ENCODE peak calls at places on chromosomes 11 and 22, in five cellular contexts. I, C, G, L and W are unnamed samples.

GRCh38 chr11:58334708-58335107 is 24.2 kb downstream of the OR5B17 start:
- DNase-seq in I (peak; percentile 89), C (peak; percentile 83), G (peak; percentile 66), L (no peak), W (no peak)

GRCh38 chr22:47598864-47599263 is 836.4 kb downstream of the TBC1D22A start:
- DNase-seq in I (no peak), C (no peak), G (no peak), L (no peak), W (no peak)

GRCh38 chr22:35044607-35045390 is 21.2 kb upstream of the ISX start:
- DNase-seq in I (no peak), C (peak; percentile 15), G (no peak), L (no peak), W (no peak)

GRCh38 chr11:6992457-6993431 is 27.4 kb downstream of the ZNF214 start:
- DNase-seq in I (peak; percentile 95), C (peak; percentile 70), G (peak; percentile 25), L (no peak), W (no peak)

GRCh38 chr11:37788141-37788877 is 1190.3 kb upstream of the RAG2 start:
- DNase-seq in I (peak; percentile 56), C (peak; percentile 96), G (no peak), L (no peak), W (no peak)

GRCh38 chr11:2799881-2800654 is 85.5 kb downstream of the CDKN1C start:
- DNase-seq in I (no peak), C (no peak), G (no peak), L (peak; percentile 10), W (no peak)

GRCh38 chr22:43941449-43941848 is 13.8 kb upstream of the SAMM50 start:
- DNase-seq in I (no peak), C (no peak), G (no peak), L (no peak), W (no peak)

GRCh38 chr22:49483946-49484345 is 343.7 kb downstream of the BRD1 start:
- DNase-seq in I (no peak), C (no peak), G (no peak), L (no peak), W (no peak)

GRCh38 chr22:39674536-39674935 is 104.0 kb downstream of the CACNA1I start:
- DNase-seq in I (no peak), C (peak; percentile 23), G (no peak), L (no peak), W (no peak)

GRCh38 chr22:46352276-46352675 is 16.8 kb downstream of the TRMU start:
- DNase-seq in I (no peak), C (no peak), G (no peak), L (no peak), W (no peak)

GRCh38 chr22:46661221-46661851 is 41.1 kb downstream of the GRAMD4 start:
- DNase-seq in I (peak; percentile 79), C (peak; percentile 89), G (peak; percentile 23), L (no peak), W (no peak)

GRCh38 chr22:19410941-19411689 is 20.4 kb downstream of the HIRA start:
- DNase-seq in I (no peak), C (no peak), G (no peak), L (no peak), W (no peak)

GRCh38 chr22:45891021-45891421 is 85.9 kb downstream of the WNT7B start:
- DNase-seq in I (no peak), C (no peak), G (no peak), L (no peak), W (no peak)

GRCh38 chr22:46514592-46515207 is 22.7 kb downstream of the CELSR1 start:
- DNase-seq in I (peak; percentile 20), C (peak; percentile 97), G (no peak), L (no peak), W (no peak)

GRCh38 chr11:131978351-131978750 is 607.9 kb downstream of the NTM start:
- DNase-seq in I (no peak), C (no peak), G (no peak), L (no peak), W (no peak)

GRCh38 chr22:31776231-31776630 is 22.4 kb downstream of the DEPDC5 start:
- DNase-seq in I (no peak), C (no peak), G (no peak), L (no peak), W (no peak)

GRCh38 chr11:74520316-74520715 is 26.8 kb upstream of the LIPT2 start:
- DNase-seq in I (no peak), C (no peak), G (no peak), L (no peak), W (no peak)

GRCh38 chr22:32858957-32859356 is 57.5 kb downstream of the TIMP3 start:
- DNase-seq in I (no peak), C (no peak), G (no peak), L (no peak), W (no peak)

GRCh38 chr22:29581799-29582198 is 886 bp upstream of the NIPSNAP1 start:
- DNase-seq in I (no peak), C (peak; percentile 53), G (no peak), L (no peak), W (no peak)

GRCh38 chr11:129861702-129862107 is 33.7 kb downstream of the NFRKB start:
- DNase-seq in I (peak; percentile 92), C (peak; percentile 95), G (peak; percentile 88), L (peak; percentile 64), W (no peak)

GRCh38 chr22:26283330-26283729 is 114.1 kb downstream of the SEZ6L start:
- DNase-seq in I (no peak), C (no peak), G (no peak), L (no peak), W (no peak)

GRCh38 chr11:112298535-112298934 is 37.9 kb upstream of the PLET1 start:
- DNase-seq in I (no peak), C (no peak), G (no peak), L (no peak), W (no peak)

GRCh38 chr11:111734383-111735261 is 31.6 kb downstream of the PPP2R1B start:
- DNase-seq in I (peak; percentile 37), C (no peak), G (no peak), L (no peak), W (no peak)

GRCh38 chr11:126468102-126468521 is 112.6 kb downstream of the ST3GAL4 start:
- DNase-seq in I (no peak), C (no peak), G (no peak), L (no peak), W (no peak)

GRCh38 chr11:73945396-73945795 is 5.4 kb upstream of the DNAJB13 start:
- DNase-seq in I (no peak), C (no peak), G (no peak), L (no peak), W (no peak)

GRCh38 chr11:69657911-69658605 is 17.1 kb downstream of the LTO1 start:
- DNase-seq in I (no peak), C (no peak), G (no peak), L (peak; percentile 6), W (no peak)

GRCh38 chr11:65013130-65013691 is 749 bp upstream of the ARL2 start:
- DNase-seq in I (peak; percentile 82), C (no peak), G (no peak), L (peak; percentile 71), W (peak; percentile 81)

DNA sequence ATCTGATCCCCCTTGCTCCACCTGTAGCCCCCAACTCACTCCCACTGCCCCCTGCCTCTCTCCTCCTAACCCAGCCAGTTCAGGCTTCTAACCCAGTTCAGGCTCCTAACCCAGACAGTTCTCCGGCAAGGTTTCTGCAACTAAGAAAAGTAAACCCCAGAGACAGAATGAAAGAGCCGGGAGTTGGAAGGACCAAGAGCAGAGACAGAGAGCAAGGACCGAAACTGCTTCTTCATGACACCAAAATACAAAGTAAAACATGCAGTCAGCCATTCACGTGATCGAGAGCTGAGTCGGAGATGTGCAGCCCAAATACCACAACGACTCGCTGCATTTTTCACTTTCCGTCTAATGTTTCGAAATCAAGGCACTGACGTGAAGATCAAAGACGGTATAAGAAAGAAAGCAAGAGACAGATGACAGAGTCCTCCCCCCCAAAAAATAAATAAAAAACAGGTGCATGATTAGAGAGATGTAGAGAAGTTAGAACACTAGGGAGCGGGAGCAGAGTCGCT is 844 bp downstream of the IL10RA start:
- DNase-seq in I (peak; percentile 29), C (peak; percentile 39), G (no peak), L (no peak), W (no peak)
- TF ChIP-seq CTCF in I (no peak), C (no peak), G (no peak), L (no peak), W (no peak)

DNA sequence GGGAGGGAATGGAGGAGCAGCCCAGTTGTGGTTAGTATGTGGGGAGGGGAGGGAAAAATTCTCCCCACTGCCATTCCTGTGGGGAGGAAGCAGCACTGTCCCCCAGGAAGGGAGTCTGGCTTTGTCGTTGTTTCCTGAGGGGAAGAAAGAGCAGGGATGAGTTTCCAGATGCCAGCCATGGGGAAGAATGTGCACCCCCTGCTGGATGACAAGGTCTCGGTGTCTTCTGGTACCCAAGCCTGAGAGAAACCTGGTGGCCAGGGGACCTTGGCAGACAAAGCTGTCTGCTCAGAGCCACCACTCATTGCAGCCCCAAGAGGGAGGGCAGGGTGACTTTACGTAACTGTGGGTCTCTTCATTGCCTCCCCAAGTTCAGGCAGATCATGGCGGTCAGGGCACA is 81.3 kb upstream of the CD82 start:
- DNase-seq in I (peak; percentile 18), C (peak; percentile 8), G (no peak), L (no peak), W (no peak)
- TF ChIP-seq CTCF in I (peak; percentile 39), C (peak; percentile 32), G (peak; percentile 58), L (no peak), W (no peak)

GRCh38 chr22:36733271-36733670 is 29.7 kb upstream of the CACNG2 start:
- DNase-seq in I (no peak), C (no peak), G (no peak), L (no peak), W (no peak)

GRCh38 chr22:36734171-36735058 is 30.9 kb upstream of the CACNG2 start:
- DNase-seq in I (peak; percentile 54), C (peak; percentile 16), G (no peak), L (no peak), W (no peak)

GRCh38 chr22:36730176-36730858 is 26.8 kb upstream of the CACNG2 start:
- DNase-seq in I (no peak), C (no peak), G (no peak), L (no peak), W (no peak)

GRCh38 chr22:36732609-36733008 is 29.1 kb upstream of the CACNG2 start:
- DNase-seq in I (no peak), C (no peak), G (no peak), L (no peak), W (no peak)

DNA sequence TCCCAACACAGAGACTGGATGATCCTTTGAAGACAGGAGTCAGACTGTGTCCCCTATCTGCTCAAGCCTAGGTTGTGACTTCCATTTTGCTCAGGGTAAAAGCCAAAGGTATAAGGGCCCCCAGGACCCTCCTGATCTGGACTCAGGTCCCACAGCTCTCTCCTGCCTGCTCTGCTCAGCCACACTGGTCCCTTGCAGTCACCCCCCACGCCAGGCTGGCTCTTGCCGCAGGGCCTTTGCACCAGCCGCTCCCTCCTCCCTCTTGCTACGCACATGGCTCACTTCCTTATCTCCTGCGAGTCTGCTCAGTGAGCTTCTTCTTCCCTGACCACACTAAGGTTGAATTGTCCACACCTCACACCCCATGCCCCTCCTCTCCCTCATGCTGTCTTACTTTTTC is 28.4 kb upstream of the CACNG2 start:
- DNase-seq in I (no peak), C (no peak), G (no peak), L (no peak), W (no peak)
- TF ChIP-seq CTCF in I (no peak), C (no peak), G (no peak), L (no peak), W (no peak)

DNA sequence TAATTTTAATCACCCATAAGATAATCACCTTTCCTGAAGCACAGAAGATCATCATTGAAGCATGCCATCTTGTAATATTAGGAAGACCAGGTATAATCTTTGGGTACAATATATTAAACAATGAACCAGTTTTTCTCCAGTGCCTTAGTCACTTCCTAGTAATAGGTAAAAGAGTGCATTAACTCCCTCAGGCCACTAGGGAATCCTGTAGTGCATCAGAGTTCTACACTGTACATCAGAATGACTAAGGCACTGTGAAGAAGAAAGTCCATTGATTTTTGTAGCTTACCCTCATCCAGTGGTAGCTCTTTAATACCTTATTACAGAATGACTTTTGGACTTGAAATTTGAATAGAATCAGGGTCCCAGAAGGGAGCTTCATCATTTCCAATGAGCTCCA is 4.5 kb downstream of the C11orf87 start:
- DNase-seq in I (peak; percentile 25), C (peak; percentile 41), G (no peak), L (no peak), W (no peak)
- TF ChIP-seq CTCF in I (peak; percentile 36), C (peak; percentile 45), G (peak; percentile 41), L (peak; percentile 43), W (no peak)